ENCODE peak calls at places on chromosomes 12 and 14, in five cellular contexts. B is spleen, F is suprapubic skin, T is prostate gland, H is HCT116. M is an unnamed sample.

GRCh38 chr14:66330916-66331315 is 155.3 kb upstream of the CCDC196 start:
- DNase-seq in B (no peak), F (no peak), T (no peak), H (no peak), M (no peak)

GRCh38 chr12:55829967-55830600 is 697 bp upstream of the DNAJC14 start:
- DNase-seq in B (peak; percentile 93), F (peak; percentile 84), T (peak; percentile 27), H (no peak), M (peak; percentile 30)

GRCh38 chr14:80609055-80609454 is 332.5 kb downstream of the CEP128 start:
- DNase-seq in B (no peak), F (no peak), T (no peak), H (no peak), M (no peak)

GRCh38 chr14:94001501-94002396 is 4.6 kb downstream of the CCDC197 start:
- DNase-seq in B (peak; percentile 89), F (no peak), T (peak; percentile 47), H (peak; percentile 59), M (peak; percentile 67)

GRCh38 chr14:94768521-94769412 is 1.1 kb downstream of the GSC start:
- DNase-seq in B (peak; percentile 65), F (no peak), T (no peak), H (no peak), M (no peak)

GRCh38 chr12:10042167-10042566 is 11.7 kb downstream of the CLEC9A start:
- DNase-seq in B (no peak), F (no peak), T (no peak), H (no peak), M (no peak)

GRCh38 chr12:6430990-6431353 is 13.8 kb upstream of the CD27 start:
- DNase-seq in B (no peak), F (no peak), T (no peak), H (no peak), M (no peak)

GRCh38 chr14:68938515-68939423 is 40.3 kb downstream of the ACTN1 start:
- DNase-seq in B (no peak), F (no peak), T (peak; percentile 77), H (no peak), M (no peak)

GRCh38 chr14:71395151-71395604 is 487.9 kb downstream of the PCNX1 start:
- DNase-seq in B (no peak), F (no peak), T (no peak), H (no peak), M (no peak)

GRCh38 chr14:81450100-81450531 is 50.0 kb upstream of the STON2 start:
- DNase-seq in B (no peak), F (no peak), T (no peak), H (no peak), M (no peak)

GRCh38 chr12:95653761-95654546 is 102.7 kb upstream of the USP44 start:
- DNase-seq in B (no peak), F (no peak), T (no peak), H (peak; percentile 13), M (peak; percentile 85)

GRCh38 chr12:89454080-89454848 is 70.3 kb downstream of the GALNT4 start:
- DNase-seq in B (no peak), F (no peak), T (no peak), H (no peak), M (no peak)

GRCh38 chr12:10301103-10301502 is 6.6 kb upstream of the KLRD1 start:
- DNase-seq in B (no peak), F (no peak), T (no peak), H (no peak), M (no peak)

GRCh38 chr12:84986586-84986985 is 49.5 kb downstream of the TSPAN19 start:
- DNase-seq in B (no peak), F (no peak), T (no peak), H (no peak), M (no peak)

GRCh38 chr12:48423200-48423599 is 49.2 kb upstream of the ANP32D start:
- DNase-seq in B (no peak), F (no peak), T (no peak), H (no peak), M (no peak)

GRCh38 chr12:2256453-2256852 is 203.7 kb downstream of the CACNA1C start:
- DNase-seq in B (no peak), F (no peak), T (no peak), H (no peak), M (no peak)

GRCh38 chr14:103427485-103428443 is 42.5 kb downstream of the MARK3 start:
- DNase-seq in B (no peak), F (no peak), T (no peak), H (no peak), M (no peak)

GRCh38 chr14:76080009-76080408 is 71.7 kb upstream of the GPATCH2L start:
- DNase-seq in B (no peak), F (no peak), T (no peak), H (no peak), M (no peak)

GRCh38 chr12:4653257-4653656 is 4.3 kb downstream of the NDUFA9 start:
- DNase-seq in B (no peak), F (no peak), T (no peak), H (no peak), M (no peak)

GRCh38 chr12:120158351-120158750 is 36.2 kb downstream of the GCN1 start:
- DNase-seq in B (no peak), F (no peak), T (no peak), H (no peak), M (no peak)

GRCh38 chr14:69050235-69051184 is 71.4 kb upstream of the ACTN1 start:
- DNase-seq in B (no peak), F (no peak), T (no peak), H (no peak), M (no peak)

GRCh38 chr12:94020335-94020734 is 128.0 kb upstream of the PLXNC1 start:
- DNase-seq in B (no peak), F (no peak), T (no peak), H (no peak), M (no peak)

GRCh38 chr12:102249073-102249854 is 51.6 kb upstream of the PMCH start:
- DNase-seq in B (no peak), F (no peak), T (no peak), H (no peak), M (no peak)

GRCh38 chr14:22820731-22821130 is 5.5 kb upstream of the SLC7A7 start:
- DNase-seq in B (no peak), F (no peak), T (no peak), H (no peak), M (peak; percentile 71)

GRCh38 chr12:52175411-52176350 is 16.1 kb downstream of the KRT80 start:
- DNase-seq in B (no peak), F (no peak), T (peak; percentile 83), H (no peak), M (peak; percentile 89)

GRCh38 chr12:65586796-65587195 is 237.5 kb upstream of the HMGA2 start:
- DNase-seq in B (no peak), F (no peak), T (no peak), H (no peak), M (no peak)

GRCh38 chr14:23034498-23035302 is at the start of gene PSMB5:
- DNase-seq in B (peak; percentile 94), F (peak; percentile 96), T (peak; percentile 92), H (peak; percentile 98), M (peak; percentile 95)

GRCh38 chr12:124909831-124910560 is 4.5 kb downstream of the UBC start:
- DNase-seq in B (no peak), F (no peak), T (no peak), H (no peak), M (no peak)

GRCh38 chr12:124904306-124905098 is 9.9 kb downstream of the UBC start:
- DNase-seq in B (peak; percentile 87), F (peak; percentile 94), T (peak; percentile 75), H (no peak), M (peak; percentile 88)

GRCh38 chr12:124910561-124911478 is 3.6 kb downstream of the UBC start:
- DNase-seq in B (no peak), F (no peak), T (no peak), H (no peak), M (no peak)

GRCh38 chr12:124902916-124903315 is 11.5 kb downstream of the UBC start:
- DNase-seq in B (no peak), F (no peak), T (no peak), H (no peak), M (no peak)

DNA sequence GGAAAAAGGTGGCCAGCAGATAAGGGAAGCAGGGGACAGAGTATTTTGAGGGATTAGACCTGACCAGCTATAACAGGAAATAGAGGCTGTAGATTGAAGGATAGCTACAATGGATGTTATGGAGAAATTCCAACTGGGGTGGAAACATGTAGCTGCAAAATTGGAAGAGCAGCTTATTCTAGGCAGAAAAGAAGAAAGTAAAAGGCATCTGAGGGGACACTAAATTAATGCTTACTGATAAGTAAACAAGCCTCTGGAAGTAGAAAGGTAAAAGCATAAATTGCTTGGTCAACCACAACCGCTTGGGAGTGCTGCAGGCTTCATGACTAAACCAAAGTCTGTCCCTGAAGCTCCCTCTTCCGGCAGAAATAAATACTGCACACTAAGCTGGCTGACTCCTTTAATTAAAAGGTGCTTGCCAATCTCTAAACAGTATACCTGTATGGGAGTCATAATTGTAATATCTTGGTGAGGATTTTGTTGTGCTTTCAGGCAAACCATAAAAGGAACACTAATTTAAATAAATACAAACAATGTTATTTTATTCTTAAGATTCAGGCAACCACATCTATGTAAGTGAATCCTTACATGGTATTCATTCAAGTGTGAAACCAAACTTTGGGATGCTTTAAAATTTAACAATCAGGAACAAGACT is 7.7 kb downstream of the UBC start:
- DNase-seq in B (peak; percentile 85), F (peak; percentile 94), T (peak; percentile 96), H (peak; percentile 94), M (peak; percentile 79)
- H3K27ac ChIP-seq in B (no peak overlapping the region), F (no peak overlapping the region), T (peak overlapping the region; percentile 46), H (peak overlapping the region; percentile 26), M (no peak overlapping the region)

GRCh38 chr12:12336049-12336411 is 14.0 kb downstream of the MANSC1 start:
- DNase-seq in B (no peak), F (peak; percentile 1), T (no peak), H (no peak), M (no peak)

GRCh38 chr12:12336511-12336910 is 13.5 kb downstream of the MANSC1 start:
- DNase-seq in B (peak; percentile 4), F (peak; percentile 6), T (no peak), H (no peak), M (no peak)

GRCh38 chr12:12333980-12334709 is 15.9 kb downstream of the MANSC1 start:
- DNase-seq in B (peak; percentile 88), F (no peak), T (no peak), H (peak; percentile 47), M (no peak)

GRCh38 chr12:12333407-12333831 is 16.6 kb downstream of the MANSC1 start:
- DNase-seq in B (peak; percentile 7), F (no peak), T (no peak), H (no peak), M (no peak)

GRCh38 chr12:12334710-12335040 is 15.4 kb downstream of the MANSC1 start:
- DNase-seq in B (peak; percentile 15), F (peak; percentile 13), T (no peak), H (no peak), M (no peak)
- TF ChIP-seq CTCF in B (peak; percentile 4), F (no peak), T (no peak), H (peak; percentile 4), M (peak; percentile 5)

GRCh38 chr14:91277546-91278382 is 33.3 kb upstream of the GPR68 start:
- DNase-seq in B (no peak), F (no peak), T (no peak), H (no peak), M (peak; percentile 28)
- H3K27ac ChIP-seq in B (no peak overlapping the region), F (no peak overlapping the region), T (peak overlapping the region; percentile 48), H (no peak overlapping the region), M (peak overlapping the region; percentile 94)

DNA sequence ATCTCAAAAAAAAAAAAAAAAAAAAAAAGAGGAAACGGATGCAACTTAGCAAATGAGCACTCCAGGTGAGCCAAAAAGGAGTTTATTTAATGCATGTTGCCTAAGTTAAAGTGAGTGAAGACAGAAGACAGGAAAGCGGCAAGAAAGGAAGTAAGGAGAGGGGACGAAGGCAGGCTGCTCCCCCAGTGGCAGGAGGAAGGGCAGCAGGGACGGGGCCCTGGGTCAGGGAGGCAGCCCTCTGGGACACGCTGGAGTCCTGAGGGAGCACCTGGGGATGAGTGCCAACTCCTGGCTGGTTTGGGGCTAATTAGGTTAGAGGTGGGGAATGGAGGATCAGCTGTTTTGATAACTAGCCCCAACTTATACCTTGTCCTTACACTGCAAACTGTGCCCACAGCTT is 37.0 kb upstream of the SPTLC2 start:
- DNase-seq in B (peak; percentile 82), F (no peak), T (no peak), H (no peak), M (no peak)
- TF ChIP-seq CTCF in B (peak; percentile 44), F (no peak), T (no peak), H (peak; percentile 46), M (no peak)